ENCODE peak calls at places on chromosomes 2 and 18, in eight cellular contexts. A, O, L, P, T, M, X and Y are unnamed samples.

GRCh38 chr2:43133708-43134570 is 92.5 kb downstream of the ZFP36L2 start:
- DNase-seq in T (no peak), O (no peak), A (no peak), X (peak), L (no peak), P (peak), M (peak), Y (peak)

GRCh38 chr2:217099561-217099960 is 239.7 kb upstream of the TNP1 start:
- DNase-seq in L (peak), T (no peak), O (no peak), M (peak), A (no peak), P (no peak), X (no peak), Y (no peak)

GRCh38 chr2:226488034-226488433 is 311.6 kb downstream of the IRS1 start:
- DNase-seq in O (no peak), T (no peak), A (no peak), M (no peak), P (no peak), L (no peak), X (no peak), Y (no peak)

GRCh38 chr18:59696311-59697235 is 650 bp downstream of the CCBE1 start:
- DNase-seq in P (no peak), O (peak), X (no peak), M (no peak), A (peak), L (peak), T (no peak), Y (no peak)

GRCh38 chr2:42298132-42298531 is 62.9 kb downstream of the COX7A2L start:
- DNase-seq in O (peak), X (no peak), T (no peak), M (no peak), P (no peak), A (no peak), L (no peak), Y (no peak)

GRCh38 chr2:240561325-240561971 is 1.3 kb downstream of the DUSP28 start:
- DNase-seq in T (no peak), X (no peak), L (peak), O (peak), M (no peak), A (no peak), P (no peak), Y (no peak)

GRCh38 chr2:187658952-187659525 is 104.8 kb upstream of the TFPI start:
- DNase-seq in P (no peak), L (peak), A (peak), M (no peak), O (peak), T (no peak), X (no peak), Y (no peak)

GRCh38 chr2:127674241-127675209 is 805 bp downstream of the LIMS2 start:
- DNase-seq in A (no peak), X (no peak), O (no peak), T (peak), M (peak), P (no peak), L (no peak), Y (no peak)

GRCh38 chr2:29113027-29113686 is 2.1 kb upstream of the CLIP4 start:
- DNase-seq in P (no peak), L (peak), X (no peak), A (no peak), M (no peak), O (no peak), T (no peak), Y (no peak)

GRCh38 chr2:165382362-165382761 is 87.1 kb upstream of the CSRNP3 start:
- DNase-seq in T (no peak), M (no peak), L (peak), P (no peak), X (no peak), A (no peak), O (no peak), Y (no peak)

GRCh38 chr2:192203876-192204275 is 9.1 kb upstream of the TMEFF2 start:
- DNase-seq in A (no peak), X (no peak), M (no peak), P (no peak), T (no peak), L (peak), O (no peak), Y (no peak)

GRCh38 chr18:12769136-12769535 is 66.3 kb downstream of the PSMG2 start:
- DNase-seq in M (no peak), L (no peak), T (no peak), X (no peak), A (no peak), P (no peak), O (no peak), Y (no peak)

GRCh38 chr2:238016526-238016925 is 44.3 kb upstream of the SCLY start:
- DNase-seq in T (no peak), P (no peak), O (no peak), A (no peak), L (no peak), M (no peak), X (no peak), Y (no peak)

GRCh38 chr2:127149384-127149783 is 42.4 kb upstream of the BIN1 start:
- DNase-seq in T (no peak), O (peak), X (no peak), P (no peak), A (no peak), L (peak), M (no peak), Y (no peak)

GRCh38 chr2:112183327-112184025 is 45.3 kb downstream of the FBLN7 start:
- DNase-seq in M (no peak), L (peak), A (no peak), P (no peak), X (no peak), T (no peak), O (no peak), Y (no peak)

GRCh38 chr18:519019-519879 is 18.7 kb upstream of the COLEC12 start:
- DNase-seq in P (peak), M (peak), O (no peak), X (no peak), T (no peak), A (no peak), L (peak), Y (no peak)

GRCh38 chr2:161321944-161322343 is 13.7 kb downstream of the PSMD14 start:
- DNase-seq in A (no peak), P (no peak), L (peak), X (no peak), O (no peak), M (no peak), T (no peak), Y (no peak)

GRCh38 chr2:64402876-64403275 is 51.1 kb upstream of the LGALSL start:
- DNase-seq in X (no peak), M (no peak), L (peak), A (no peak), O (no peak), P (no peak), T (no peak), Y (no peak)

GRCh38 chr2:154693941-154694340 is 4.6 kb upstream of the KCNJ3 start:
- DNase-seq in L (no peak), T (no peak), P (no peak), O (no peak), A (no peak), X (no peak), M (no peak), Y (no peak)

GRCh38 chr2:111121028-111121872 is 536 bp downstream of the BCL2L11 start:
- DNase-seq in L (peak), T (peak), M (peak), X (peak), P (no peak), A (peak), O (no peak), Y (peak)

GRCh38 chr18:52462853-52463252 is 122.9 kb downstream of the DCC start:
- DNase-seq in L (no peak), A (no peak), T (no peak), P (no peak), M (no peak), O (no peak), X (no peak), Y (no peak)

GRCh38 chr2:135664623-135665068 is 77.0 kb upstream of the UBXN4 start:
- DNase-seq in L (peak), A (no peak), P (no peak), X (no peak), M (no peak), T (no peak), O (no peak), Y (no peak)

GRCh38 chr18:25798026-25798537 is 292.3 kb downstream of the SS18 start:
- DNase-seq in T (no peak), A (no peak), X (no peak), L (no peak), M (no peak), O (no peak), P (no peak), Y (no peak)

GRCh38 chr2:235268535-235268934 is 225.3 kb upstream of the AGAP1 start:
- DNase-seq in A (no peak), L (peak), O (no peak), T (no peak), X (no peak), M (no peak), P (no peak), Y (no peak)

GRCh38 chr18:48186084-48186798 is 222.9 kb downstream of the ZBTB7C start:
- DNase-seq in X (no peak), P (peak), M (no peak), A (no peak), O (no peak), T (peak), L (no peak), Y (peak)

GRCh38 chr18:2932247-2933181 is 80.4 kb downstream of the LPIN2 start:
- DNase-seq in A (peak), T (peak), X (no peak), P (no peak), L (peak), O (peak), M (no peak), Y (no peak)

GRCh38 chr2:182694189-182694588 is 21.9 kb upstream of the DNAJC10 start:
- DNase-seq in P (no peak), L (no peak), A (no peak), O (no peak), X (no peak), M (no peak), T (no peak), Y (no peak)

GRCh38 chr2:189574793-189575475 is 5.7 kb downstream of the SLC40A1 start:
- DNase-seq in X (no peak), M (no peak), T (no peak), O (no peak), L (no peak), P (no peak), A (no peak), Y (no peak)

GRCh38 chr2:6181525-6182270 is 489.5 kb downstream of the SOX11 start:
- DNase-seq in T (no peak), L (peak), M (no peak), O (no peak), P (no peak), X (no peak), A (no peak), Y (no peak)

GRCh38 chr2:45884126-45884525 is 232.7 kb downstream of the PRKCE start:
- DNase-seq in X (no peak), T (no peak), P (no peak), L (no peak), M (no peak), O (no peak), A (no peak), Y (no peak)

GRCh38 chr2:190511104-190511503 is 23.4 kb downstream of the NEMP2 start:
- DNase-seq in L (peak), T (peak), P (no peak), O (no peak), X (no peak), A (no peak), M (no peak), Y (no peak)

GRCh38 chr2:239695728-239696240 is 295.0 kb upstream of the HDAC4 start:
- DNase-seq in O (no peak), L (no peak), M (peak), A (no peak), T (no peak), P (no peak), X (no peak), Y (no peak)

GRCh38 chr2:190350371-190350770 is 7.0 kb downstream of the INPP1 start:
- DNase-seq in L (no peak), X (no peak), T (no peak), P (no peak), M (no peak), A (no peak), O (no peak), Y (no peak)

GRCh38 chr2:40554665-40555294 is 102.9 kb upstream of the SLC8A1 start:
- DNase-seq in A (peak), X (peak), P (peak), T (peak), L (peak), M (peak), O (no peak), Y (no peak)